ENCODE peak calls at places on chromosomes 6 and 20, in eight cellular contexts. B is lower leg skin, R is brain microvascular endothelial cell, Q is AG04450, N is A549, D is tibial nerve, M is dorsolateral prefrontal cortex, C is spleen. I is an unnamed sample.

GRCh38 chr6:39794231-39794630 is 2.1 kb downstream of the DAAM2 start:
- DNase-seq in Q (no peak), N (no peak), B (no peak), C (no peak), D (no peak), M (no peak), R (no peak), I (no peak)

GRCh38 chr6:374956-375355 is 16.6 kb upstream of the IRF4 start:
- DNase-seq in R (no peak), Q (no peak), D (no peak), B (no peak), N (no peak), C (no peak), M (no peak), I (no peak)

GRCh38 chr20:8654486-8654885 is 414.4 kb upstream of the PLCB4 start:
- DNase-seq in Q (no peak), D (no peak), C (no peak), R (no peak), N (no peak), M (no peak), B (no peak), I (no peak)

GRCh38 chr20:32753731-32754130 is 8.5 kb upstream of the DNMT3B start:
- DNase-seq in B (no peak), N (no peak), C (no peak), M (no peak), R (peak; percentile 31), D (no peak), Q (no peak), I (no peak)

GRCh38 chr6:30942338-30943060 is 1.7 kb downstream of the MUCL3 start:
- DNase-seq in R (peak; percentile 77), N (peak; percentile 85), B (peak; percentile 87), D (peak; percentile 30), C (no peak), Q (peak; percentile 44), M (no peak), I (peak; percentile 48)

GRCh38 chr6:125957845-125958244 is 1.3 kb downstream of the HINT3 start:
- DNase-seq in B (no peak), R (no peak), M (no peak), Q (no peak), D (no peak), N (no peak), C (no peak), I (peak; percentile 18)

GRCh38 chr6:97174471-97174870 is 108.5 kb downstream of the MMS22L start:
- DNase-seq in R (no peak), Q (no peak), C (no peak), M (no peak), B (no peak), N (no peak), D (no peak), I (no peak)

GRCh38 chr6:48377115-48377514 is 266.1 kb upstream of the PTCHD4 start:
- DNase-seq in B (no peak), R (no peak), Q (no peak), M (no peak), C (no peak), N (no peak), D (no peak), I (no peak)

GRCh38 chr6:52254731-52255378 is 10.6 kb upstream of the IL17F start:
- DNase-seq in B (no peak), Q (no peak), R (no peak), C (no peak), M (no peak), N (no peak), D (no peak), I (no peak)

GRCh38 chr6:26445934-26446667 is 5.8 kb downstream of the BTN3A3 start:
- DNase-seq in M (no peak), N (no peak), D (no peak), Q (no peak), R (no peak), B (no peak), C (no peak), I (no peak)

GRCh38 chr6:28124350-28124970 is at the start of gene ZSCAN16:
- DNase-seq in C (peak; percentile 95), N (peak; percentile 67), R (peak; percentile 77), M (peak; percentile 71), D (peak; percentile 44), B (peak; percentile 94), Q (peak; percentile 52), I (no peak)

GRCh38 chr6:93163146-93163545 is 256.2 kb downstream of the EPHA7 start:
- DNase-seq in C (no peak), B (no peak), N (no peak), M (no peak), R (no peak), Q (no peak), D (no peak), I (no peak)

GRCh38 chr6:47407295-47408281 is 70.0 kb upstream of the CD2AP start:
- DNase-seq in M (no peak), R (peak; percentile 3), C (no peak), N (peak; percentile 16), B (no peak), Q (no peak), D (no peak), I (no peak)

GRCh38 chr6:163170294-163170883 is 244.1 kb upstream of the QKI start:
- DNase-seq in M (no peak), N (peak; percentile 27), D (no peak), R (no peak), B (no peak), C (no peak), Q (no peak), I (no peak)

GRCh38 chr20:44701889-44702288 is 13.3 kb upstream of the CCN5 start:
- DNase-seq in C (no peak), R (no peak), B (peak; percentile 59), D (no peak), M (no peak), N (no peak), Q (no peak), I (no peak)

GRCh38 chr6:143279385-143279784 is 171.1 kb downstream of the ADAT2 start:
- DNase-seq in R (peak; percentile 31), B (no peak), N (peak; percentile 3), M (no peak), D (no peak), Q (no peak), C (no peak), I (no peak)
- TF ChIP-seq CTCF in R (peak; percentile 66), B (no peak), N (peak; percentile 23), M (peak; percentile 8), D (no peak), Q (peak; percentile 17), C (no peak), I (peak; percentile 42)

GRCh38 chr20:46112430-46113020 is 5.6 kb upstream of the CD40 start:
- DNase-seq in D (no peak), Q (no peak), M (no peak), B (no peak), C (no peak), N (no peak), R (no peak), I (no peak)

GRCh38 chr20:46111028-46111835 is 6.9 kb upstream of the CD40 start:
- DNase-seq in D (no peak), M (no peak), C (no peak), N (no peak), R (no peak), Q (no peak), B (no peak), I (no peak)

GRCh38 chr20:46113071-46113470 is 5.0 kb upstream of the CD40 start:
- DNase-seq in Q (no peak), R (no peak), N (no peak), D (no peak), B (no peak), M (no peak), C (no peak), I (no peak)

GRCh38 chr20:46114449-46114848 is 3.7 kb upstream of the CD40 start:
- DNase-seq in B (no peak), C (no peak), R (no peak), M (no peak), N (no peak), Q (no peak), D (no peak), I (no peak)

DNA sequence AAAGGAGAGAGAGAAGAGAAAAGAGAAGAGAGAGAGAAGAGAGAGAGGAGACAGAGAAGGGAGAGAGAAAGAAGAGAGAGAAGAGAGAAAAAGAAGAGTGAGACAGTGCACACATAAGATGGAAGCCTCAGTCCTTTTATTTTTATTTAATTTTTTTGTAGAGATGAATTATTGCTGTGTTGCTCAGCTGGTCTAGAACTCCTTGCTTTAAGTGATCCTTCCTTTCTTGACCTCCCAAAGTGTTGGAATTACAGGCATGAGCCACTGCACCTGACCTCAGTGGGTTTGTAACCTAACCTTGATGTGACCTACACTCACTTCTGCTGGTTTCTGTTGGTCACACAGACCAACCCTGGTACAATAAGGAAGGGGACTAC is 6.3 kb upstream of the CD40 start:
- DNase-seq in M (no peak), R (no peak), N (no peak), D (no peak), Q (no peak), C (no peak), B (no peak), I (no peak)
- H3K4me3 ChIP-seq in M (no peak overlapping the region), R (no peak overlapping the region), N (no peak overlapping the region), D (no peak overlapping the region), Q (no peak overlapping the region), C (no peak overlapping the region), B (no peak overlapping the region), I (no peak overlapping the region)

DNA sequence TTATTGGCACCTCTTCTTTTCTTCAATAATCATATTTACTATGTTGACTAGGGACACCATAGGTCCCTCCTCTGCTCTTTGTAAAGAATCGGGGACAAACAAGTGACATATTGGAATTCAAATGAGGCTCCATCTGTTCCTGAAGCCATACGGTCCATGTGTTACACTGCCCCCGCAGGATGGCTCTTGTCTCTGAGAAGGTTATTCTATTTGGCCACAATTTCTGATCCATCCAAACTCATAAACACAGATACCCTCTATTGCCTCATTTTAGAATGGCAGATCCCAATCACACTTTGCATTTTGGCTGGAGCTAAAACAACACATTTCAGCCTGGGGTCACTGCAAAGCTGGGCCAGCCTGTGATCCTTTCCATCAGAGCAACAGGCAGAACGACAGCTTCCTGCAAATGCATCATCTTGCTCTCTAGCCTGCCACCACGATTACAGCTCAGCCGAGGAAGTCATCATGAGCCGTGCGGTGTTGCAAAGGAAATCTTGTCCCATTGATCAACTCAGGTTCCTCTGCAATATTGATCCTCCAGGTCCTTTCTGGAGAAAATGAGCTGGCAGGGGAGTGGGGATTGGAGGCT is 73.2 kb downstream of the AGPAT4 start:
- DNase-seq in R (no peak), M (no peak), N (no peak), D (no peak), C (no peak), B (no peak), Q (no peak), I (no peak)
- TF ChIP-seq CTCF in R (peak; percentile 56), M (no peak), N (no peak), D (no peak), C (no peak), B (no peak), Q (peak; percentile 7), I (peak; percentile 35)

DNA sequence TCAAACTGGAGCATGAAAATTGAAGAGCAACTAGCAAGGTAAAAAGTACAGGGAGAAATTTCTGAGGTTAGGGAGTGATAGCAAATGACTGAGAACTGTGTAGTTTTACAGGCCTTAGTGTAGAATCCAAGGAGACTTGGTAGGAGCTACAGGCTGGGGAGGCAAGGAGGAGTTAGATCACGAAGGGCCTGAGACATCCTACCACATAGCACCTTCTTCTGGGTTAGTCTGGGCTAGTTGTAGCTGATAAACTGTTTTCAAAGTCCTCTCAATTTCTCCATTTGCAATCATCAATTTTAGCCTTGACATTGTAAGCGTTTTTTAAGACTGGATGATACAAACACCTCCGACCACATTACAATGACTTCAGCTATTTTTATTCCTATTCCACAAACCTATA is 209.7 kb downstream of the TMEM200A start:
- DNase-seq in D (no peak), B (no peak), N (no peak), M (no peak), R (no peak), C (no peak), Q (no peak), I (no peak)
- H3K4me3 ChIP-seq in D (no peak overlapping the region), B (no peak overlapping the region), N (no peak overlapping the region), M (no peak overlapping the region), R (no peak overlapping the region), C (no peak overlapping the region), Q (no peak overlapping the region), I (no peak overlapping the region)